ENCODE peak calls at places on chromosome X, in five cellular contexts. Z is GM23338, Q is HepG2, S is K562, T is GM12878. X is an unnamed sample.

GRCh38 chrX:41085883-41086626 is 810 bp downstream of the USP9X start:
- DNase-seq in T (no peak), Z (peak; percentile 49), Q (peak; percentile 30), S (peak; percentile 51), X (peak; percentile 37)

GRCh38 chrX:1398431-1399340 is 6.8 kb upstream of the SLC25A6 start:
- DNase-seq in T (no peak), Z (no peak), S (no peak), Q (no peak), X (no peak)

GRCh38 chrX:19554786-19555185 is 39.5 kb upstream of the MAP3K15 start:
- DNase-seq in T (peak; percentile 38), Q (no peak), S (no peak), Z (no peak), X (no peak)

GRCh38 chrX:49264460-49264859 is at the start of gene FOXP3:
- DNase-seq in Q (no peak), Z (no peak), S (no peak), T (no peak), X (no peak)

GRCh38 chrX:103446665-103447302 is 70.4 kb downstream of the BEX3 start:
- DNase-seq in Q (no peak), Z (peak; percentile 80), T (no peak), S (no peak), X (no peak)

GRCh38 chrX:85109235-85109634 is 105.6 kb downstream of the APOOL start:
- DNase-seq in Z (peak; percentile 62), S (peak; percentile 59), T (no peak), Q (peak; percentile 12), X (peak; percentile 7)

GRCh38 chrX:17403231-17403691 is 28.3 kb downstream of the NHS start:
- DNase-seq in S (no peak), T (no peak), Z (no peak), Q (no peak), X (no peak)

GRCh38 chrX:38282044-38282443 is 45.3 kb downstream of the RPGR start:
- DNase-seq in Q (no peak), Z (peak; percentile 30), S (no peak), T (no peak), X (peak; percentile 4)

GRCh38 chrX:150958177-150958576 is 25.0 kb upstream of the HMGB3 start:
- DNase-seq in T (no peak), Z (no peak), S (no peak), Q (no peak), X (no peak)

GRCh38 chrX:114959729-114960128 is 57.7 kb downstream of the IL13RA2 start:
- DNase-seq in T (no peak), Q (no peak), S (no peak), Z (peak; percentile 32), X (peak; percentile 1)

GRCh38 chrX:137848291-137848905 is 282.5 kb downstream of the ZIC3 start:
- DNase-seq in Q (no peak), Z (peak; percentile 36), T (no peak), S (no peak), X (no peak)

GRCh38 chrX:147910607-147911006 is 1.1 kb upstream of the FMR1 start:
- DNase-seq in S (no peak), T (no peak), Z (no peak), Q (no peak), X (no peak)

GRCh38 chrX:136708348-136708747 is 60.4 kb downstream of the CD40LG start:
- DNase-seq in S (peak; percentile 8), Q (no peak), Z (no peak), T (no peak), X (peak; percentile 6)

GRCh38 chrX:136710324-136710951 is 62.5 kb downstream of the CD40LG start:
- DNase-seq in Z (no peak), S (no peak), T (no peak), Q (no peak), X (no peak)

GRCh38 chrX:136714626-136715599 is 65.8 kb downstream of the ARHGEF6 start:
- DNase-seq in S (no peak), Q (no peak), T (no peak), Z (no peak), X (no peak)

GRCh38 chrX:136712631-136713030 is 64.7 kb downstream of the CD40LG start:
- DNase-seq in S (no peak), Q (no peak), Z (peak; percentile 38), T (no peak), X (no peak)

DNA sequence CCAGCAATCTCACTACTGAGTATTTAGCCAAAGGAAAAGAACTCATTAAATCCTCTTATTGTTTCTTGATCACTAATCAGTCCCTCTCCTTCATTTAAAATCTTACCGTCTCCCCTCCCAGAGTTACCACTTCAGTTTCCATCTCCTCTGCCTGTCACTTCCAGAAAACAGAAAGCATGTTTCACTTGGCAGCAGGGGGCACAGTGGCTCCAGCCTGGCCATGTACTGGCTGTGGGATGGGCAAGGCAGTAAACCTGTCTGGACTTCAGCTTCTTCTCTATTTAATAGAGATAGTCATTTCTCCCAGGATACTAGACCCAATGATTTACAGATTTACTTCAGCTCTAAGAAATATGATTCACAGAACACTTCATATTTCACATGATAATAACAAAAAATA is 63.2 kb downstream of the CD40LG start:
- DNase-seq in T (no peak), Q (no peak), Z (peak; percentile 27), S (no peak), X (peak; percentile 9)
- TF ChIP-seq JUNB in T (no peak), Q (no peak), Z (no peak), S (no peak), X (no peak)

DNA sequence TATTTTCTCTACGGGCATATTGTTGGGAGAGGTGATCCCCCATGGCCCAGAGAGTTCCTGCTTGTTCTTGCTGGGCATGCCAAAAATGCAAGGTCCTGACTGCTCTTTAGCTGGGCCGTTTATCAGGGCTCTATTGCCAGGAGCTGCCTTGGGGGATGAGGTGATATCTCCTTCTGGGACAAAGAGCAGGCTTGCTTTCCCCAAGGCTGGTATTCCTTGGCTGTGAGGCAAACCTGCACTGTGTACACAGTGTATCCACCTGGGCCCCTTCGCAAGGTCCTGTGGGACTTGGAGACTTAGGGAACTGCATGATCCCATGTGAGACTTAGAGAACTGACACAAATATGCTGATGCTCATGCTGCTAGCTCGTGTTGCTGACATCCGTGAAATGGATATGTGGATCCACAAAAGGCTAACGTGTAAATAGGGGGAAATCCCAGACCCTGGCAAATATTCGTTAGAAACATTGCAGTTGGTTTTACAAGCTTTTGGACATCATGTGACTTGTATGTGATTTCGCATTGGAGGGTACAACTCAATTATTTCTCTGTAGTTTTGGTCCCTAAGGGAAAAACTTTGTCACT is 24.4 kb upstream of the ZFX start:
- DNase-seq in Z (no peak), Q (no peak), S (no peak), T (no peak), X (no peak)
- TF ChIP-seq JUNB in Z (no peak), Q (no peak), S (no peak), T (no peak), X (no peak)

GRCh38 chrX:118345045-118345400 is 883 bp upstream of the WDR44 start:
- DNase-seq in Q (no peak), S (no peak), T (no peak), Z (no peak), X (no peak)
- TF ChIP-seq JUNB in Q (no peak), S (no peak), T (peak; percentile 76), Z (no peak), X (no peak)

DNA sequence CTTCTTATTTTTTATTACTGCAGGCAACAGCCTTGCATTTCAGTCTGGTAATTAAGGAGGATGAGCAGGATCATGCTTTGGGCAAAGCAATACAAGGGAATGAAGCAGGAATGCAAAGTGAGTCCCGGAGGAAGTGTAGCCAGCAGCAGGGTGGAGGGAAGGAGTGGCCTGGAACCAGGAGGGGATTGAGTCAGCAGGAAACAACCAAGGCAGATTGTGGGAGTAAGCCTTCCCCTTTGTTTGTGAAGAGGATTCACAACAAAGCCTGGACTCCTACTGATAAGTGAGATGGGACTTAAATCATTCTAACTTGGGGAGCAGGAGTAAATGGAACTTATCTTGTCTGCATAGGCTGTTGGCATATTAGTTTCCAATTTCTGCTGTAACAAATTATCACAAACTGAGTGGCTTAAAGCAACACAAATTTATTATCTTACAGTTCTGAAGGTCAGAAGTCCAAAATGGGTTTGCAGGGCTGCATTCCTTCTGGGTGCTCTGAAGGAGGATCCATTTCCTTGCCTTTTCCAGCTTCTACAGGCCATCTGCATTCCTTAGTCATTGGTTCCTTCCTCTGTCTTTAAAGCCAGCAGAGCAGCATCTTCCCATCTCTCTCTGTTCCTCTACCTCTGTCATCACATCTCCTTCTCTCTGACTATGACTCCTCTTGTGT is 93.2 kb upstream of the AP1S2 start:
- DNase-seq in S (peak; percentile 6), Q (no peak), T (no peak), Z (peak; percentile 67), X (peak; percentile 11)
- TF ChIP-seq JUNB in S (no peak), Q (no peak), T (no peak), Z (no peak), X (no peak)

GRCh38 chrX:44906041-44906440 is 33.1 kb downstream of the KDM6A start:
- DNase-seq in T (no peak), Z (no peak), S (no peak), Q (no peak), X (no peak)
- TF ChIP-seq JUNB in T (no peak), Z (no peak), S (no peak), Q (no peak), X (no peak)

X was measured in A549.